ENCODE peak calls at places on chromosome 14, in seven cellular contexts. J, Y, G, A, F, R and M are unnamed samples.

GRCh38 chr14:61478971-61479473 is 157.6 kb downstream of the PRKCH start:
- DNase-seq in J (no peak), Y (no peak), G (no peak), A (no peak), F (no peak), R (no peak), M (peak; percentile 69)

GRCh38 chr14:73267474-73267873 is 30.2 kb downstream of the PAPLN start:
- DNase-seq in J (no peak), Y (no peak), G (no peak), A (no peak), F (peak; percentile 39), R (no peak), M (no peak)

GRCh38 chr14:44829021-44829420 is 132.7 kb downstream of the KLHL28 start:
- DNase-seq in J (no peak), Y (no peak), G (no peak), A (no peak), F (no peak), R (no peak), M (no peak)

GRCh38 chr14:28707814-28708213 is 58.8 kb upstream of the FOXG1 start:
- DNase-seq in J (no peak), Y (peak; percentile 71), G (no peak), A (no peak), F (no peak), R (no peak), M (no peak)

GRCh38 chr14:50600849-50601248 is 40.9 kb downstream of the ATL1 start:
- DNase-seq in J (no peak), Y (no peak), G (peak; percentile 70), A (peak; percentile 10), F (no peak), R (no peak), M (no peak)

GRCh38 chr14:95529242-95529641 is 5.6 kb upstream of the GLRX5 start:
- DNase-seq in J (peak; percentile 9), Y (no peak), G (no peak), A (no peak), F (no peak), R (no peak), M (no peak)

GRCh38 chr14:29310757-29311156 is 544.2 kb downstream of the FOXG1 start:
- DNase-seq in J (no peak), Y (peak; percentile 88), G (no peak), A (no peak), F (no peak), R (no peak), M (no peak)

GRCh38 chr14:35369701-35370191 is 34.8 kb downstream of the NFKBIA start:
- DNase-seq in J (peak; percentile 93), Y (peak; percentile 95), G (no peak), A (no peak), F (no peak), R (no peak), M (peak; percentile 33)

GRCh38 chr14:86311151-86311550 is 781.2 kb downstream of the FLRT2 start:
- DNase-seq in J (no peak), Y (no peak), G (no peak), A (no peak), F (no peak), R (no peak), M (no peak)

GRCh38 chr14:39488600-39488999 is 56.4 kb upstream of the FBXO33 start:
- DNase-seq in J (no peak), Y (no peak), G (no peak), A (peak; percentile 44), F (no peak), R (no peak), M (no peak)

GRCh38 chr14:90830931-90831701 is 14.9 kb upstream of the TTC7B start:
- DNase-seq in J (peak; percentile 56), Y (no peak), G (no peak), A (no peak), F (no peak), R (no peak), M (no peak)

GRCh38 chr14:72948481-72949138 is 22.3 kb downstream of the DCAF4 start:
- DNase-seq in J (no peak), Y (peak; percentile 51), G (peak; percentile 81), A (peak; percentile 83), F (peak; percentile 77), R (peak; percentile 11), M (peak; percentile 85)

GRCh38 chr14:94769413-94770250 is at the start of gene GSC:
- DNase-seq in J (no peak), Y (no peak), G (peak; percentile 67), A (peak; percentile 60), F (no peak), R (no peak), M (peak; percentile 47)

GRCh38 chr14:74140374-74140850 is 55.7 kb downstream of the LIN52 start:
- DNase-seq in J (no peak), Y (no peak), G (peak; percentile 26), A (peak; percentile 33), F (peak; percentile 83), R (no peak), M (no peak)

GRCh38 chr14:55773297-55773696 is 193.3 kb downstream of the KTN1 start:
- DNase-seq in J (no peak), Y (no peak), G (no peak), A (no peak), F (no peak), R (no peak), M (no peak)

DNA sequence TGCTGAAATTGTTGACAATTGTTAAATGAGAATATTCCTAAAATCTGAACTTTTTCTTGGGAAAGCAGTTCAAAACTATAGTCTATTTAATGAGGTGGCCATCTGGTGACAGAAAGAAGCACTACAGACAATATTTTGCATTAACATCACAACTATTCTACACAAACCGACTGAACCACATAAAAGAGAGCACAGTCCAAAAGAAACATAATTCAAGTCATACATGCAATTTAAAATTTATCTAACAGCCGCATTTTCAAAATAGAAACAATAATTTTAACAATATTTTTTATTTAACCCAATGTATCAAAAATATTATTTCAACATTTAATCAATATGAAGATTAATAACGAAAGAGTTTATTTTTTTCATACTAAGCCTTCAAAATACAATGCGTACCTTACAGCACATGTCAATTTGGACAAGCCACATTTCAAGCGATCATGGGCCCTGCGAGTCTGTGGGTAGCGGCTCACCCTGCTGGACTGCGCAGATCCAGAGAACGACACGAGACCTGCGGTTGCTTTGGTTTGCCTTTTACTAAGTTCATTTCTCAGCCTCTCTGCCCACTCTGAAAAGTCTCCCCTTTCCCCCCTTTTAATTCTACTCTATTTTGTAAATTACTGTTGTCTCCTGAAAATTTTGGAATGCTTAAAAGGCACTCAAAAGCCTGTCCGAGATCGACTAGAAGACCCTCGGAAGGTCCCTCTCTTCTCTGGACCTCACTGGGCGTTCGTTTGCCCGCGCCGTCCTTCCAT is 941 bp upstream of the LRRC9 start:
- DNase-seq in J (no peak), Y (peak; percentile 35), G (peak; percentile 35), A (peak; percentile 22), F (no peak), R (no peak), M (peak; percentile 63)
- TF ChIP-seq CTCF in J (peak; percentile 83), Y (peak; percentile 30), G (peak; percentile 43), A (peak; percentile 58), F (peak; percentile 63), R (peak; percentile 45), M (peak; percentile 69)

GRCh38 chr14:67485501-67486095 is 2.9 kb downstream of the TMEM229B start:
- DNase-seq in J (no peak), Y (no peak), G (no peak), A (no peak), F (no peak), R (no peak), M (no peak)
- TF ChIP-seq CTCF in J (no peak), Y (no peak), G (no peak), A (no peak), F (no peak), R (no peak), M (no peak)

DNA sequence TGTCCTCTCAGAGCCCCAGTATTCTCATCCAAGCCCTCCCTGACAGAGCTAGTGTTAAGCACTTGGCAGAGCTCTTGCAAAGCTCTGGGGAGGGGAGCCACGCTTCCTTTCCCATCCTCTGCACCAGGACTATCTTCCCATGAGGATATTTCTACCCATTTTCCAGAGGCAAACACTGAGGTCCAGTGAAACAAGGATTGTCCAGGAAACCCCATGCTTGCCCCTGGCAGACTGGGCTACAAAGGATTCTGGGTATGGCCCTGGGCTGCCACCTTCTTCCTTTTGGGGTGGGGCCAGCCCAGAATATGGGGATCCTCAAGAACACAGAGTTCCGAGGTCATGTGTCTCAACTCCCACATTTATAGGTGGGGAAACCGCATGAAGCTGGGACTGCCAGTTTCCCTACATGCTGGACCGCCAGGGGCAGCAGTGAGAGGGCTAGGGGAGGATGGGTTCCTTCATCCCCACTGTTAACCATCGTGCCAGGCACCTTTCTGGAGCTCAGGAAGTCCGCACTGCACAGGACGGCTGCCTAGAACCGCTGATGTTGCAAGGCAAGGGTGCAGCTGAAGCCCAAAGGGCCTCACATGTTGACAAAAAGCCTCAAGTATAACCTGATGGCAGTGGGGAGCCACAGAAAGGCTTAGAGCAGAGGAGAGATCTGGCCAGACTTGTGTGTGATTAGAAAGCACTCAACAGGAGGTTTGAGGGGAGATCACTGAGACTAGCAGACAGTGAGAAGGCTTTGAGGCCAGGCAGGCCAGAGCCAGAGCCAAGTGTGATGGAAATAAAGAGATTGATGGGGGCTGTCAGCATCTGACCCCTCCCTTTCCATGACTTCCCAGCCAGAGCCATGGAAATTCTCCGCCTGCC is 5.5 kb upstream of the CCDC85C start:
- DNase-seq in J (no peak), Y (no peak), G (peak; percentile 71), A (no peak), F (no peak), R (no peak), M (peak; percentile 29)
- TF ChIP-seq CTCF in J (peak; percentile 45), Y (no peak), G (peak; percentile 38), A (no peak), F (peak; percentile 46), R (no peak), M (no peak)

DNA sequence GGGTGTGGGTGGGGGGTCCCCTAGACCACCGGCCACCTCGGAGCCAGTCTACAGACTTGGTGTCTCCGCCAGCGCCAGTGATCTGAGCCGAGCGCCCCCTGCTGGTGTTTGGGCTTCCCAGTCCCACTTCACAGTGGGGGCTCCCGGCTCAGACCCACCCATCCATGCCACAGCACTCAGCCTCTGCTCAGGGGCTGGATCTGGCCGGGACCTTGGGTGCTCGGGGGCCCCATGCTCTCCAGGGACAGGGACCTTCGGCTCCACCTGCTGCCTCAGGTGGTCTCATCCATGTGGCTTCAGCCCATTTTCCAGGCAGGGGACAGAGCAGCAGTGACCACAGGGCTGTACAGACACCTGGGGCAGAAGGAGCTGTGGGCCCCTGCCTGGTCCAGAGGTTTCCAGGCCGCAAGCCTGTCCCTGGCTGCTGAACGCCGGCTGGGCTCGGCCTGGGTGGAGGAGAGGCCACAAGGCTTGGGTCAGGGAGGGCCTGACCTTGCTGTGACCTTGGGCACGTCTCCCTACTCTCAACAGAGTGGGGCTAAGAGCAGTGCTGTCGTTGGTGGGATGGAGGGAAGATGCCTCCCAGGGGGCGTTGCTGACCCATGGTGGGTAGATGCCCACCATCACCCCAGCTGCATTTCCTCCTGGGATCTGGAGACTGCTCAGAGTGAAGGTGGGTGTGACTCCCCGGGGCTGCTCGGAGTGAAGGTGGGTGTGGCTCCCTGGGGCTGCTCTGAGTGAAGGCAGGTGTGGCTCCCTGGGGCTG is 86.3 kb downstream of the KIF26A start:
- DNase-seq in J (no peak), Y (no peak), G (peak; percentile 34), A (peak; percentile 75), F (peak; percentile 68), R (no peak), M (peak; percentile 59)
- TF ChIP-seq CTCF in J (peak; percentile 14), Y (no peak), G (no peak), A (peak; percentile 65), F (no peak), R (peak; percentile 33), M (peak; percentile 52)